ENCODE peak calls at places on chromosomes 13 and 19, in four cellular contexts. U is foreskin fibroblast; J is left lung; X is stimulated activated naive CD8-positive, alpha-beta T cell treated with anti-CD3 and anti-CD28 coated beads, Interleukin-15, Interleukin-2, amounts not matched to agents 100 U/mL and 50 U/mL, for 24 hours. B is an unnamed sample.

GRCh38 chr13:47934371-47934770 is 66.7 kb downstream of the SUCLA2 start:
- DNase-seq in U (no peak), J (no peak), X (no peak), B (no peak)

GRCh38 chr13:104837756-104838155 is 1697.7 kb downstream of the EFNB2 start:
- DNase-seq in U (no peak), J (no peak), X (no peak), B (no peak)

GRCh38 chr13:48491423-48492122 is 41.3 kb downstream of the RCBTB2 start:
- DNase-seq in U (peak; percentile 53), J (no peak), X (no peak), B (no peak)

GRCh38 chr19:47069795-47070194 is 21.4 kb upstream of the TMEM160 start:
- DNase-seq in U (no peak), J (no peak), X (no peak), B (no peak)

GRCh38 chr13:95607363-95607762 is 37.1 kb downstream of the DZIP1 start:
- DNase-seq in U (peak; percentile 62), J (no peak), X (no peak), B (no peak)

GRCh38 chr13:44382635-44383145 is 9.1 kb downstream of the SERP2 start:
- DNase-seq in U (no peak), J (no peak), X (no peak), B (no peak)

GRCh38 chr13:97267418-97268059 is 45.4 kb downstream of the MBNL2 start:
- DNase-seq in U (no peak), J (no peak), X (no peak), B (no peak)

GRCh38 chr13:40388617-40389016 is 277.8 kb downstream of the FOXO1 start:
- DNase-seq in U (peak; percentile 44), J (peak; percentile 46), X (peak; percentile 78), B (peak; percentile 92)

GRCh38 chr13:25286969-25287961 is at the start of gene MTMR6:
- DNase-seq in U (peak; percentile 94), J (peak; percentile 94), X (peak; percentile 96), B (peak; percentile 97)

GRCh38 chr13:40189885-40190655 is 476.4 kb downstream of the FOXO1 start:
- DNase-seq in U (peak; percentile 47), J (no peak), X (no peak), B (no peak)

B was measured in Peyer's patch.